ENCODE peak calls at places on chromosome 15, in seven cellular contexts. C is posterior cingulate gyrus; H is stimulated activated CD4-positive, alpha-beta T cell treated with anti-CD3 and anti-CD28 coated beads, Interleukin-1b, Interleukin-23, amount 100 ng/mL, for 4 hours; F is ovary; K is foreskin fibroblast; T is dorsolateral prefrontal cortex; U is aorta. L is an unnamed sample.

GRCh38 chr15:93324191-93324590 is 235.2 kb upstream of the RGMA start:
- DNase-seq in C (no peak), H (no peak), F (no peak), K (no peak), T (no peak), U (no peak), L (no peak)

GRCh38 chr15:58521293-58521991 is 89.7 kb downstream of the LIPC start:
- DNase-seq in C (peak), H (no peak), F (peak), K (peak), T (no peak), U (no peak), L (no peak)

GRCh38 chr15:100241572-100242479 is 99.9 kb downstream of the ADAMTS17 start:
- DNase-seq in C (no peak), H (no peak), F (peak), K (peak), T (no peak), U (no peak), L (peak)

GRCh38 chr15:69609776-69610175 is 157.2 kb downstream of the RPLP1 start:
- DNase-seq in C (no peak), H (no peak), F (no peak), K (no peak), T (no peak), U (no peak), L (no peak)

GRCh38 chr15:98785796-98786581 is 137.7 kb downstream of the IGF1R start:
- DNase-seq in C (no peak), H (no peak), F (no peak), K (no peak), T (no peak), U (no peak), L (no peak)

GRCh38 chr15:64521726-64522164 is 61.4 kb downstream of the ZNF609 start:
- DNase-seq in C (peak), H (no peak), F (peak), K (peak), T (peak), U (no peak), L (peak)

GRCh38 chr15:84818221-84819131 is 1.3 kb downstream of the ALPK3 start:
- DNase-seq in C (no peak), H (no peak), F (no peak), K (no peak), T (no peak), U (no peak), L (no peak)

GRCh38 chr15:81276967-81277366 is 47.0 kb downstream of the STARD5 start:
- DNase-seq in C (no peak), H (no peak), F (no peak), K (no peak), T (no peak), U (no peak), L (no peak)

GRCh38 chr15:90929709-90930019 is 2.7 kb downstream of the HDDC3 start:
- DNase-seq in C (no peak), H (no peak), F (no peak), K (no peak), T (no peak), U (no peak), L (no peak)

GRCh38 chr15:71151061-71151460 is 35.8 kb downstream of the THSD4 start:
- DNase-seq in C (no peak), H (no peak), F (no peak), K (peak), T (no peak), U (no peak), L (no peak)

GRCh38 chr15:72285927-72286516 is 13.7 kb upstream of the PARP6 start:
- DNase-seq in C (no peak), H (peak), F (no peak), K (peak), T (no peak), U (peak), L (no peak)

GRCh38 chr15:73928971-73929627 is 2.8 kb downstream of the LOXL1 start:
- DNase-seq in C (no peak), H (no peak), F (no peak), K (peak), T (no peak), U (peak), L (no peak)

GRCh38 chr15:80121546-80121945 is 31.3 kb upstream of the FAH start:
- DNase-seq in C (no peak), H (no peak), F (no peak), K (no peak), T (peak), U (no peak), L (no peak)

L was measured in amygdala.